ENCODE peak calls at places on chromosomes 4 and X, in five cellular contexts. One of them, this sample, is unnamed. For H3K4me1 and H3K9me3, the result is how much of the 10 kb centered on the place peaks cover.

GRCh38 chr4:173289351-173289725 is 44.8 kb downstream of the HMGB2 start:
- DNase-seq in tibial nerve: no peak
- DNase-seq in aorta: no peak
- DNase-seq in upper lobe of right lung: no peak
- DNase-seq in fibroblast of lung: no peak
- DNase-seq in this sample: no peak

GRCh38 chrX:69615779-69616519 is at the start of gene EDA:
- DNase-seq in tibial nerve: peak
- DNase-seq in aorta: peak
- DNase-seq in upper lobe of right lung: peak
- DNase-seq in fibroblast of lung: peak
- DNase-seq in this sample: peak

GRCh38 chrX:14801136-14801535 is 71.7 kb downstream of the FANCB start:
- DNase-seq in tibial nerve: no peak
- DNase-seq in aorta: no peak
- DNase-seq in upper lobe of right lung: no peak
- DNase-seq in fibroblast of lung: no peak
- DNase-seq in this sample: no peak

GRCh38 chr4:53592128-53592527 is 842 bp upstream of the LNX1 start:
- DNase-seq in tibial nerve: no peak
- DNase-seq in aorta: no peak
- DNase-seq in upper lobe of right lung: no peak
- DNase-seq in fibroblast of lung: peak
- DNase-seq in this sample: no peak

GRCh38 chrX:2376166-2376565 is 124.6 kb downstream of the DHRSX start:
- DNase-seq in tibial nerve: no peak
- DNase-seq in aorta: no peak
- DNase-seq in upper lobe of right lung: no peak
- DNase-seq in fibroblast of lung: no peak
- DNase-seq in this sample: no peak

GRCh38 chr4:92304636-92305035 is 870 bp downstream of the GRID2 start:
- DNase-seq in tibial nerve: no peak
- DNase-seq in aorta: no peak
- DNase-seq in upper lobe of right lung: no peak
- DNase-seq in fibroblast of lung: peak
- DNase-seq in this sample: no peak

GRCh38 chr4:147755567-147756295 is 23.8 kb downstream of the ARHGAP10 start:
- DNase-seq in tibial nerve: no peak
- DNase-seq in aorta: no peak
- DNase-seq in upper lobe of right lung: no peak
- DNase-seq in fibroblast of lung: peak
- DNase-seq in this sample: no peak

GRCh38 chr4:149409186-149410056 is 406.2 kb downstream of the IQCM start:
- DNase-seq in tibial nerve: no peak
- DNase-seq in aorta: peak
- DNase-seq in upper lobe of right lung: no peak
- DNase-seq in fibroblast of lung: peak
- DNase-seq in this sample: peak

GRCh38 chrX:110082156-110082555 is 79.2 kb downstream of the TMEM164 start:
- DNase-seq in tibial nerve: no peak
- DNase-seq in aorta: no peak
- DNase-seq in upper lobe of right lung: no peak
- DNase-seq in fibroblast of lung: peak
- DNase-seq in this sample: no peak

GRCh38 chr4:152953514-152953913 is 17.4 kb downstream of the FHDC1 start:
- DNase-seq in tibial nerve: no peak
- DNase-seq in aorta: no peak
- DNase-seq in upper lobe of right lung: no peak
- DNase-seq in fibroblast of lung: no peak
- DNase-seq in this sample: no peak

GRCh38 chr4:152957437-152958185 is 21.5 kb downstream of the FHDC1 start:
- DNase-seq in tibial nerve: no peak
- DNase-seq in aorta: no peak
- DNase-seq in upper lobe of right lung: peak
- DNase-seq in fibroblast of lung: no peak
- DNase-seq in this sample: no peak

GRCh38 chr4:152959080-152959479 is 23.0 kb downstream of the FHDC1 start:
- DNase-seq in tibial nerve: no peak
- DNase-seq in aorta: no peak
- DNase-seq in upper lobe of right lung: no peak
- DNase-seq in fibroblast of lung: no peak
- DNase-seq in this sample: no peak

GRCh38 chr4:152956167-152956566 is 20.0 kb downstream of the FHDC1 start:
- DNase-seq in tibial nerve: no peak
- DNase-seq in aorta: no peak
- DNase-seq in upper lobe of right lung: no peak
- DNase-seq in fibroblast of lung: no peak
- DNase-seq in this sample: no peak

DNA sequence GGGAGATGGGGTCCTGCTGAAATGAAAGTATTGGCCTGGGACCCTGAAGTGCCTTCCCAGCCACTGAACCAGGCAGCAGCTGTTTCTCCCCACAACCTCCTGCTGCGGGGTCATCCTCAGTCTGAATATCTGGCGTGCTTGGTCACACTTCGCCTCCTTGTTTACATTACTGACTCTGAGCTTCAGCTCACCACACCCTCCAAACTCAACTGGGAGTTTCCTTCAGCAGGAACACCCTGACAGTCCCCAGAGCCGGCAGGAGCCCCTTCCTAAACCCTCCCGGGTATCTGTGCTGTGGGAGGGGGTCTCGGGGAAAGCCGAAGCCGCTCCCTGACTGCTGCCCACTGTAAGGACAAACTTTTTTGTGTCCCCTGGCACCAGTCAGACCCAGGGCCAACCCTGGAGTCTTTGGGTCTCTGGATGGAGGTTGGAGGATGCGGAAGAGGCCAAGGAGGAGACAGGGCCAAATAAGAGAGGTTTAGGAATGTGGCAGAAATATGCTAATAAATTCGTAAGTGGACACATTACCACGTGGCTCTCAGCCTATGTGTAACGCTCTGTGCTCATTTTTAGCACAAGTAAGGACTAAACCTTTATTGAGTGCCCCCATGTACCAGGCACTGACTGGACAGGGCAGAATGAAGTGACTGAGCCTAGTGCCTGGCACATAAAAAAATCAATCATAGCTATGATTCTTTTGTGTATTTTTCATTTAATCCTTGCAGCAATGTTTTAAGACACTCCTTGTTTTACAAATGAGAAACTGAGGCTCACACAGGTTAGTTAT is 20.7 kb downstream of the FHDC1 start:
- DNase-seq in tibial nerve: no peak
- DNase-seq in aorta: no peak
- DNase-seq in upper lobe of right lung: no peak
- DNase-seq in fibroblast of lung: peak
- DNase-seq in this sample: no peak
- H3K27ac ChIP-seq in tibial nerve: peak
- H3K27ac ChIP-seq in aorta: no peak
- H3K27ac ChIP-seq in upper lobe of right lung: peak
- H3K27ac ChIP-seq in fibroblast of lung: no peak
- H3K27ac ChIP-seq in this sample: no peak

GRCh38 chr4:153466637-153467153 is 535 bp downstream of the TMEM131L start:
- DNase-seq in tibial nerve: no peak
- DNase-seq in aorta: no peak
- DNase-seq in upper lobe of right lung: peak
- DNase-seq in fibroblast of lung: no peak
- DNase-seq in this sample: no peak

GRCh38 chr4:153465922-153466636 is at the start of gene TMEM131L:
- DNase-seq in tibial nerve: peak
- DNase-seq in aorta: peak
- DNase-seq in upper lobe of right lung: peak
- DNase-seq in fibroblast of lung: peak
- DNase-seq in this sample: peak

GRCh38 chr4:153468587-153468986 is 2.4 kb downstream of the TMEM131L start:
- DNase-seq in tibial nerve: no peak
- DNase-seq in aorta: no peak
- DNase-seq in upper lobe of right lung: no peak
- DNase-seq in fibroblast of lung: no peak
- DNase-seq in this sample: no peak

GRCh38 chr4:153467154-153467896 is 1.2 kb downstream of the TMEM131L start:
- DNase-seq in tibial nerve: no peak
- DNase-seq in aorta: peak
- DNase-seq in upper lobe of right lung: peak
- DNase-seq in fibroblast of lung: no peak
- DNase-seq in this sample: peak

DNA sequence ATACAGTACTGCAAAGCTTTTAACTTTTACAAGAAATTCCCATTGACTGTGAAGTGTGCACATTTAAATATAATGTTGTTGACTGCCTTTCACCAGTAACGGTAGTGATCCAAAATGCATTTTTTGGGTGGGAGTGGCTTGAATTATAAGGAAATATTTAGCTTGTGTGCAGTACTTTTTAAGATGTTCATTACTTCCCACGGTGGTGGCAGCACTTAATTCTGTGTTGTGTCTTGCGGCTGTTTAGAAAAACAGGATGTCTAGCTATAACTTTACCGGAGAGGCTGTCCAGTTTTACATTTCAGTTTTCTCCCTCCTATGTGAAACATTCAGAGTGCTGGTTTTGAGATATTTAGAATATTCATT is 1.7 kb downstream of the TMEM131L start:
- DNase-seq in tibial nerve: no peak
- DNase-seq in aorta: no peak
- DNase-seq in upper lobe of right lung: no peak
- DNase-seq in fibroblast of lung: peak
- DNase-seq in this sample: no peak
- H3K4me1 ChIP-seq in tibial nerve: under half
- H3K4me1 ChIP-seq in aorta: under half
- H3K4me1 ChIP-seq in upper lobe of right lung: under half
- H3K4me1 ChIP-seq in fibroblast of lung: under half
- H3K4me1 ChIP-seq in this sample: under half

GRCh38 chr4:116016201-116016600 is 902.8 kb upstream of the NDST4 start:
- DNase-seq in tibial nerve: no peak
- DNase-seq in aorta: no peak
- DNase-seq in upper lobe of right lung: no peak
- DNase-seq in fibroblast of lung: peak
- DNase-seq in this sample: no peak
- H3K9me3 ChIP-seq in tibial nerve: under half
- H3K9me3 ChIP-seq in aorta: under half
- H3K9me3 ChIP-seq in upper lobe of right lung: under half
- H3K9me3 ChIP-seq in fibroblast of lung: under half
- H3K9me3 ChIP-seq in this sample: under half

DNA sequence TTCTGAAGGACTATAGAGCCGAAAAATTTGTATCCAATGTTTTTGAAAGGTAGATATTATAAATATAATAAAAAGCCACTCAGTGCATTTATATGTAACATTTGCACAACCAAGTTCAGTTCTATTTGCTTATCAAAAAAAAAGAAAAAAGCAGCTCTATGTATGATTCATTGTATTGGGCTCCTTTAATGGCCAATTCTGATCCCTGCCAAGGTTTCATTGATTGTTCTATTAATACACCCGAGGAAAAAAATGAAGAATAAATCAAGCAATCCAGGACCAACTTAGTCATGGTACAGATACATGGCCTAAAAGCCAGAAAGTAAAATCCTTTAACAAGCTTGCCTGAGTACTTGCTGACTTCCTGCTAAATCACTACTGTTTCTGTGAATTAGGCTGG is 77.6 kb upstream of the PCDH7 start:
- DNase-seq in tibial nerve: no peak
- DNase-seq in aorta: no peak
- DNase-seq in upper lobe of right lung: no peak
- DNase-seq in fibroblast of lung: no peak
- DNase-seq in this sample: no peak
- H3K27ac ChIP-seq in tibial nerve: no peak
- H3K27ac ChIP-seq in aorta: no peak
- H3K27ac ChIP-seq in upper lobe of right lung: no peak
- H3K27ac ChIP-seq in fibroblast of lung: no peak
- H3K27ac ChIP-seq in this sample: no peak

This sample was measured in tibial artery.